ENCODE peak calls at places on chromosomes 6 and 20, in four cellular contexts. I is mesenchymal stem cell, G is H9, U is IMR-90. Q is an unnamed sample.

GRCh38 chr6:38371312-38371672 is 268.4 kb downstream of the BTBD9 start:
- DNase-seq in G (no peak), U (no peak), I (peak), Q (no peak)

GRCh38 chr6:125314019-125314581 is 12.3 kb upstream of the HDDC2 start:
- DNase-seq in G (peak), U (peak), I (peak), Q (peak)

GRCh38 chr6:47524136-47524840 is 46.7 kb downstream of the CD2AP start:
- DNase-seq in I (peak), U (peak), G (no peak), Q (no peak)

GRCh38 chr6:128518531-128519131 is 1.8 kb downstream of the PTPRK start:
- DNase-seq in I (no peak), U (no peak), G (no peak), Q (no peak)

GRCh38 chr6:52183131-52183530 is 3.0 kb upstream of the IL17A start:
- DNase-seq in I (no peak), U (no peak), G (no peak), Q (no peak)

GRCh38 chr6:105825210-105825609 is 260.9 kb upstream of the PRDM1 start:
- DNase-seq in G (no peak), I (no peak), U (no peak), Q (no peak)

GRCh38 chr6:33746036-33746600 is 587 bp downstream of the IP6K3 start:
- DNase-seq in U (peak), G (peak), I (peak), Q (no peak)

GRCh38 chr6:41228616-41229015 is 467 bp downstream of the TREML4 start:
- DNase-seq in U (no peak), I (peak), G (peak), Q (peak)

GRCh38 chr20:32585011-32585518 is at the start of gene NOL4L:
- DNase-seq in G (no peak), I (peak), U (no peak), Q (no peak)

GRCh38 chr20:44800398-44801046 is 9.8 kb downstream of the RIMS4 start:
- DNase-seq in U (no peak), G (peak), I (no peak), Q (no peak)

GRCh38 chr6:52549428-52549827 is 27.4 kb downstream of the TRAM2 start:
- DNase-seq in I (no peak), U (no peak), G (no peak), Q (no peak)

GRCh38 chr20:63150911-63151531 is 64.9 kb downstream of the YTHDF1 start:
- DNase-seq in G (no peak), U (no peak), I (no peak), Q (no peak)

GRCh38 chr20:63152322-63153253 is 63.3 kb downstream of the YTHDF1 start:
- DNase-seq in U (no peak), G (no peak), I (no peak), Q (no peak)

GRCh38 chr20:63153254-63154221 is 62.4 kb downstream of the YTHDF1 start:
- DNase-seq in U (no peak), G (no peak), I (no peak), Q (no peak)

GRCh38 chr20:63150391-63150898 is 65.5 kb downstream of the YTHDF1 start:
- DNase-seq in G (no peak), U (no peak), I (no peak), Q (no peak)

DNA sequence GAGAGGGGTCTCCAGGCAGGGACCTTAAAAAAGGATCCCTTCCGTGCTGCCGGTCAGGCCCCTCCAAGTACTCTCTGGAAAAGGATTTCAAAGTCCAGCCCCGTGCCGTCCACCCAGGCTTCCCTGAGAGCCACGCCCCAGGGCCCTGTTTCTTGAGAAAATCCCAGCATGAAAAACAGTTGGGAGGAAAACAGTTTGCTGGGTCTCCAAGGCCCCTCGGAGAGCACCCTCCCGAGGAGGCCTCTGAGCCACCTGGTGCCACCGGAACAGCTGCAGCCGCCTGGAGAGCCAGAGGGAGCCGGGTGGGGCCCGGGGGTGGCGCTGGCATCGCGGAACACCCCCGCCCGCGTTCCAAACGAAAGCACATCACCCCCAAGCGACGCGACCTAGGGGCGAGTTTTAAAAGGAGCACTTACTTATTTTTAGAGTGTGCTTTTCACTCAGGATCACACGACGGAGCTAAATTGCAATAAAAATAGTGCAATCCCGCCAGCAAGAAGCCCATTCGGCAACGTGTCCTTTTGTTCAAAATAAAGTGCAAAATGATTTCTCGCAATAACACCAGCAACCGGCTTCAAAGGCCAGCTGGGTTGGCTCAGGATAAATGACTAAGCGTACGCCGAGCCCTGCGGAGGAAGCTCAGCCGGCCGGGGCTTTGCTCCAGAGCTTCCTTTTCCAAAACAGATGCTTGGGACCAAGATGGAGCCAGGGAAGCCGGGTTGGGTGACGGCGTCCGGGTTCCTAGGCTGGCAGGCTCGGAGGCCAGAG is 64.2 kb downstream of the YTHDF1 start:
- DNase-seq in I (no peak), U (peak), G (no peak), Q (no peak)
- H3K23ac ChIP-seq in I (no peak), U (no peak), G (no peak), Q (no peak)

DNA sequence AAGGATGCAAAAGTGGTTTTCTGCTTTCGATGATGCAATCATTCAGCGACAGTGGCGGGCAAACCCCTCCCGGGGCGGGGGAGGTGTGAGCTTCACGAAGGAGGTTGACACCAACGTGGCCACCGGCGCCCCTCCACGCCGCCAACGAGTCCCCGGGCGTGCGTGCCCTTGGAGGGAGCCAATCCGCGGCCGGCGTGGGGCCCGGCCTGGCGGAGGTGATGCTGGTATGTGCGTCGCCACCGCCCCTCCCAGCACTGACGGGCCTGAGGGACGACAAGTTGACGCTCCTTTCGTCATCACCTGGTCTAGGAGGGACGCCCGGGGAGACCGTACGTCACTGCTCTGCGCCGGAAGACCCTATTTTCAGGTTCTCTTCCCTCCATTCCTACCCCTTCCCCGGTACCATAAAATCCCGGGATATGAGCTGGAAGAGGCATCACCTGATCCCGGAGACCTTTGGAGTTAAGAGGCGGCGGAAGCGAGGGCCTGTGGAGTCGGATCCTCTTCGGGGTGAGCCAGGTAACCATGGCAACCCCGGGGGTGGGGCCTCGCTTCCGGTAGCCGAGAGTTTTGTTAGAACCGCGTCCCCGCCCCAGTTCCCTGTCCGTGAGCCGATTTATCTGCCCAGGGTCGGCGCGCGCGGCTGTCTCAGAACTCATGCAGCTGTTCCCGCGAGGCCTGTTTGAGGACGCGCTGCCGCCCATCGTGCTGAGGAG is at the start of gene DXO:
- DNase-seq in U (peak), G (peak), I (peak), Q (peak)
- H3K4ac ChIP-seq in U (peak), G (peak), I (peak), Q (peak)

GRCh38 chr6:92110390-92110789 is 1309.0 kb downstream of the EPHA7 start:
- DNase-seq in I (no peak), U (no peak), G (no peak), Q (no peak)

GRCh38 chr6:92114091-92114490 is 1305.3 kb downstream of the EPHA7 start:
- DNase-seq in U (no peak), I (no peak), G (no peak), Q (no peak)

GRCh38 chr6:92114797-92115196 is 1304.6 kb downstream of the EPHA7 start:
- DNase-seq in U (no peak), G (no peak), I (no peak), Q (no peak)

DNA sequence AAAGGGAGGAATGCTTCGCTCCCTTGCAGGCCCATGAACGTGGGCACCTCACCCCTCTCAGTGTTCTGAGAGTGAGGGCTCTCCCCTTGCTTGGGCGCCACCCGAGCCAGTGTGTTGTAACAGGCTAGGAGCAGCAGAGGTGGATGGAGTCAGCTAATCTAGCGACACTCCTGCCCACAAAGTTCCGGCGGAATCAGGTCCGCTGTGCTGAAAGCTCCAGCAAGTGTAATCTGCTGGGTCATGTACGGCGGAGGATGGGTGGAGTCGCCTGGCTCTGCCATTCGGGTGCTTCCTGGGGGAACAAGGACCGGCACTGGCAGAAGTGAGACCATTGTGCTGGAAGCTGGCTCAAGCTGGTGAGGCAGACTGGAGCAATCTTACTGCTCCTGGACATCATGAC is 1310.1 kb downstream of the EPHA7 start:
- DNase-seq in U (no peak), G (no peak), I (no peak), Q (no peak)
- H3K4me2 ChIP-seq in U (no peak), G (no peak), I (no peak), Q (no peak)

GRCh38 chr6:35209622-35210289 is 4.0 kb upstream of the SCUBE3 start:
- DNase-seq in U (no peak), G (no peak), I (no peak), Q (peak)
- H3K23ac ChIP-seq in U (no peak), G (no peak), I (no peak), Q (no peak)

DNA sequence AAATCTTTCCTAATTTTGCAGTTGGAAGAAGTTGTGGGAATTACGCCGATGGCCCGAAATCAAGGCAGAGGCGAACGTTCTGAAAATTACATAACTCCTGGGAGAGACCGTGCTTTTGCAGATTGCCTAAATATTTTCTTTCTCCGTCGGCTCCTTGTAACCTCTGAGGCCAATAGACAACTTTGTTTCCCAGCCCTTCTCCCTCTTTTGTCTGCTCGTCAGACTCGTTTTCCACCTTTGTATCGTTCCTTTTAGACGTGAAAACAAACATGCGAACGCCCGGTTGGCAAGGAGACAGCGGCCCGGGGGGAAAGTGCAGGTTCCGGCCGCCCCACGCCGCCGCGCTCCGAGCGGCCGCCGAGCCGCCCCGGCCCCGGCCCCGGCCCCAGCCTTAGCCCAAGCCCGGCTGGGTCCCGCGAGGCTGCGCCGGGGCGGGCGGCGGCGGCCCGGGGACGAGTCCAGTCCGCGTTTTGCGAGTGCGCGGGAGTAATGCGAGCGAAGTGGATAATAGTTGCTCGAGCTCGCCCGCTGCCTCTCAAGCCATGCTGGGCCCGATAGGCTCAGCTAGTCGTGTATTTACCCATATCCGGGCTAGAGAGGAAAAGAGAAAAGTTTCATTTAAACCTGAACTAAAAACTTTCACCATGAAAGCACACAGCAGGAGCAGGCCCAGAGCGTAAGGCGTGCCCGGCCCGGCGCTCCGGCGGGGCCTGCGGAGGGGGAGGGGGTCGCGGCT is at the start of gene ARID1B:
- DNase-seq in G (peak), U (peak), I (peak), Q (peak)
- H3K4ac ChIP-seq in G (peak), U (peak), I (peak), Q (peak)

GRCh38 chr6:117681321-117681720 is 6.1 kb downstream of the NUS1 start:
- DNase-seq in U (no peak), G (no peak), I (no peak), Q (no peak)
- H3K4me2 ChIP-seq in U (peak), G (no peak), I (no peak), Q (no peak)

DNA sequence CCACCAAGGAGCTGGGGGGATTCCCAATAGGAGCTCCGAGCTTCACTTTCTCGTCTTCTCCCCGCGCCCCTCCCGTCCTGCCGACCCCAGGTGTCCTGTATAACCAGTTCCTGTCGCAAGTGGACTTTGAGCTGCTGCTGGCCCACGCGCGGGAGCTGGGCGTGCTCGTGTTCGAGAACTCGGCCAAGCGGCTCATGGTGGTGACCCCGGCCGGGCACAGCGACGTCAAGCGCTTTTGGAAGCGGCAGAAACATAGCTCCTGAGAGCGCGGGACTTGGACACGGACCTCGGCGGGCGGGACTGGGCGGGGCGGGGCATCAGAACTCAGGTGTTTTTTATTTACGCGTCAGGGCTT is 340 bp upstream of the VARS2 start:
- DNase-seq in I (no peak), U (no peak), G (no peak), Q (no peak)
- H3K23ac ChIP-seq in I (no peak), U (no peak), G (no peak), Q (no peak)